ENCODE peak calls at places on chromosomes 2 and 18, in six cellular contexts. Y, D, R, U, Q and C are unnamed samples.

GRCh38 chr2:108855194-108855593 is 68.6 kb downstream of the CCDC138 start:
- DNase-seq in U (no peak), R (no peak), D (no peak), Q (no peak), Y (no peak), C (no peak)

GRCh38 chr2:185035906-185036305 is 437.6 kb downstream of the ZNF804A start:
- DNase-seq in U (no peak), R (no peak), Y (no peak), D (no peak), Q (no peak), C (no peak)

GRCh38 chr2:11104794-11105660 is 50.2 kb upstream of the SLC66A3 start:
- DNase-seq in Y (no peak), Q (no peak), D (no peak), R (no peak), U (no peak), C (no peak)

GRCh38 chr2:108570416-108570815 is 36.1 kb downstream of the LIMS1 start:
- DNase-seq in Q (no peak), U (no peak), R (peak; percentile 45), Y (no peak), D (no peak), C (no peak)

GRCh38 chr2:6945821-6946220 is 28.6 kb downstream of the RNF144A start:
- DNase-seq in U (no peak), R (no peak), Q (no peak), D (no peak), Y (no peak), C (no peak)

GRCh38 chr2:155310589-155310988 is 612.1 kb downstream of the KCNJ3 start:
- DNase-seq in Y (peak; percentile 18), D (no peak), U (no peak), R (no peak), Q (no peak), C (peak; percentile 59)

GRCh38 chr2:185221-185620 is 78.6 kb downstream of the SH3YL1 start:
- DNase-seq in Q (no peak), D (no peak), Y (no peak), U (no peak), R (no peak), C (no peak)

GRCh38 chr2:213187833-213188532 is 36.6 kb upstream of the IKZF2 start:
- DNase-seq in D (no peak), Q (peak; percentile 87), R (no peak), Y (peak; percentile 88), U (no peak), C (peak; percentile 19)

GRCh38 chr2:219668316-219668715 is 40.9 kb downstream of the SLC4A3 start:
- DNase-seq in U (no peak), Q (no peak), R (no peak), Y (no peak), D (no peak), C (no peak)

GRCh38 chr2:64862001-64862397 is 127.2 kb upstream of the SLC1A4 start:
- DNase-seq in U (no peak), Y (no peak), D (no peak), Q (no peak), R (no peak), C (no peak)

GRCh38 chr2:151106805-151107490 is 154.7 kb downstream of the RBM43 start:
- DNase-seq in R (no peak), Y (no peak), D (no peak), Q (no peak), U (no peak), C (no peak)

GRCh38 chr2:95526360-95527341 is 42.1 kb upstream of the TRIM43B start:
- DNase-seq in Q (no peak), Y (peak; percentile 25), D (peak; percentile 76), U (no peak), R (peak; percentile 84), C (no peak)

GRCh38 chr2:74959106-74959751 is 786 bp downstream of the POLE4 start:
- DNase-seq in U (no peak), R (no peak), Y (no peak), Q (no peak), D (no peak), C (no peak)

GRCh38 chr18:78972930-78973331 is 6.7 kb upstream of the SALL3 start:
- DNase-seq in U (no peak), Y (no peak), R (no peak), D (no peak), Q (no peak), C (no peak)

GRCh38 chr2:164479460-164479859 is 141.8 kb downstream of the GRB14 start:
- DNase-seq in Q (peak; percentile 30), Y (peak; percentile 32), U (no peak), R (no peak), D (no peak), C (peak; percentile 56)

GRCh38 chr2:101003278-101003775 is 1.2 kb downstream of the RPL31 start:
- DNase-seq in Q (no peak), Y (no peak), U (no peak), R (no peak), D (no peak), C (no peak)

GRCh38 chr2:201909348-201909747 is 103.0 kb downstream of the CDK15 start:
- DNase-seq in Q (no peak), D (no peak), Y (no peak), U (no peak), R (no peak), C (no peak)

GRCh38 chr2:56288863-56289580 is 105.2 kb downstream of the CCDC85A start:
- DNase-seq in D (no peak), R (no peak), Y (no peak), U (no peak), Q (no peak), C (no peak)

GRCh38 chr2:68110102-68110501 is 47.3 kb upstream of the C1D start:
- DNase-seq in U (no peak), Y (no peak), R (no peak), Q (no peak), D (no peak), C (no peak)

GRCh38 chr2:177335917-177336450 is 56.6 kb upstream of the AGPS start:
- DNase-seq in R (no peak), Q (no peak), U (no peak), D (no peak), Y (no peak), C (no peak)

GRCh38 chr18:76621782-76622495 is 126.9 kb upstream of the ZNF516 start:
- DNase-seq in U (no peak), D (no peak), R (no peak), Q (no peak), Y (no peak), C (no peak)

GRCh38 chr2:28534817-28535216 is 39.0 kb downstream of the PLB1 start:
- DNase-seq in D (no peak), R (no peak), Q (no peak), U (no peak), Y (no peak), C (no peak)

GRCh38 chr2:229714080-229714735 is at the start of gene DNER:
- DNase-seq in U (no peak), Y (no peak), Q (peak; percentile 70), R (peak; percentile 48), D (no peak), C (peak; percentile 42)

GRCh38 chr2:172282944-172283343 is 144.4 kb upstream of the ITGA6 start:
- DNase-seq in D (no peak), Y (no peak), Q (no peak), R (no peak), U (no peak), C (no peak)

DNA sequence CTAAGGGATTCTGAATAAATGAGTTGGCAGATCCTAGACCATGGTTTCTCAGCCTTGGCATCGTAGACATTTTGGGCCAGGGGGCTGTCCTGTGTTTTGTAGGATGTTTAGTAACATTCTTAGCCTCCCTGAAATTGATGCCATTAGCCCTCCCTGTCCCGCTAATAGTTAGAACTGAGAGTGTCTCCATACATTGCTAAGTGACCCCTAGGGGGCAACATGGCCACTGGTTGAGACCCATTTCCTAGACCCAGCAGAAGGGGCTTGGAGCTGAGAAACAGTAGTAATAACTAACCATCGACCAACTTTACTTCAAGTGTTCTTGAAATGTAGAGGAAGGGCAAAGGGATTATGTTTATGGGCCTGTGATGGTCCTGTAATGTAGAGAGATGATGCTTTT is 40.8 kb downstream of the KCMF1 start:
- DNase-seq in R (no peak), Q (peak; percentile 56), D (no peak), Y (no peak), U (no peak), C (peak; percentile 35)
- H3K4me1 ChIP-seq in R (no peaks in the 10 kb centered on the region), Q (peaks cover 3% of the 10 kb centered on the region), D (peaks cover 54% of the 10 kb centered on the region), Y (no peaks in the 10 kb centered on the region), U (peaks cover 7% of the 10 kb centered on the region), C (peaks cover 18% of the 10 kb centered on the region)

GRCh38 chr2:20110383-20110782 is 59.0 kb upstream of the LAPTM4A start:
- DNase-seq in R (no peak), D (no peak), Q (no peak), Y (no peak), U (no peak), C (no peak)

GRCh38 chr2:20108655-20109396 is 57.4 kb upstream of the LAPTM4A start:
- DNase-seq in Q (no peak), D (no peak), U (no peak), R (peak; percentile 53), Y (no peak), C (no peak)

GRCh38 chr2:20110876-20111275 is 59.4 kb upstream of the LAPTM4A start:
- DNase-seq in D (peak; percentile 25), Y (no peak), Q (no peak), R (no peak), U (no peak), C (no peak)

GRCh38 chr2:20113004-20113796 is 61.8 kb upstream of the LAPTM4A start:
- DNase-seq in U (no peak), R (no peak), D (no peak), Q (no peak), Y (no peak), C (no peak)

DNA sequence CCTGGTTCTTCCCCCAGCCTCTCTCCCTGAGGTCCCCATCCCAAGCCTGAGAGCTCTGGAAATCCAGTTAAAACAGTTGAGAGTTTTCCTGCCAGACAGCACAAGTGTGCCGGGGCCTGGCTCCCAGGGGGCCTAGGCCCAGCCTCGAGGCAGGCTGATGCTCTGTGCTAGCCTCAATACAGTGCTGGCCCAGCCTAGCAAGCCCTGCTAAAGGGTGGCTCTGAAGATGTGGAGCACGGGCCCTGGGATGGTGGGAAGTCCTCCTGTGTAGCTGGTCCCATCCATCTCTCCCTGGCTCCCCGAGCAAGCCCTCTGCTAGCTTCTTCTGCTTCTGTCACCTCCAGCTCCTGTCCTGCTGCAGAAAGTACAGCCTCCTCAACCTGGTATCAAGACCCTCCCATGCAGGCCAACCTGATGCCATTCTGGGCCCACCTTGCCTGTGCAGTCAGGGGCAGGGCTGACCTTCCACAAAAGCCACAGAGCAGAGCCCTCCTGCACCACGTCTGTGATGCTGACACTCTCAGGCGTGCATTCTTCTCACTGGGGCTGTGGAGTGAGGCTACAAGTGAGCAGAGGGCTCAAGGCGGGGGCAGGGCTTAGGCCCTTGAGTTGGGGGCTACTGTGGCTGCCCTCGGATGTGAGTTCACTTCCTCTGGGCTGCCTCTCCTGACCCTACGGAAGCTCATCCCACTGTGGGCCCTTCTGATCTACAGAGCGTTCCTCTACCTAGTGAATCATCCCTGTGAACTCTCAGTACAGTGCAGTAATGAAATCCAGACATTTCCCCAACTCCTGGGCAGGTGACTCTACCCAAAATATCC is 60.1 kb upstream of the LAPTM4A start:
- DNase-seq in Q (no peak), D (no peak), U (no peak), Y (no peak), R (no peak), C (no peak)
- H3K4me1 ChIP-seq in Q (no peaks in the 10 kb centered on the region), D (no peaks in the 10 kb centered on the region), U (peaks cover 35% of the 10 kb centered on the region), Y (no peaks in the 10 kb centered on the region), R (peaks cover 10% of the 10 kb centered on the region), C (no peaks in the 10 kb centered on the region)

GRCh38 chr2:215382480-215382879 is 53.4 kb downstream of the FN1 start:
- DNase-seq in R (no peak), U (no peak), D (no peak), Y (no peak), Q (no peak), C (no peak)
- H3K4me1 ChIP-seq in R (no peaks in the 10 kb centered on the region), U (no peaks in the 10 kb centered on the region), D (no peaks in the 10 kb centered on the region), Y (no peaks in the 10 kb centered on the region), Q (no peaks in the 10 kb centered on the region), C (peaks cover 15% of the 10 kb centered on the region)

GRCh38 chr2:138157372-138157771 is 193.1 kb downstream of the HNMT start:
- DNase-seq in U (no peak), Q (no peak), D (no peak), R (no peak), Y (no peak), C (no peak)

GRCh38 chr2:138155304-138155703 is 191.0 kb downstream of the HNMT start:
- DNase-seq in U (no peak), Y (no peak), Q (no peak), R (no peak), D (no peak), C (no peak)
- H3K4me1 ChIP-seq in U (no peaks in the 10 kb centered on the region), Y (no peaks in the 10 kb centered on the region), Q (no peaks in the 10 kb centered on the region), R (no peaks in the 10 kb centered on the region), D (no peaks in the 10 kb centered on the region), C (no peaks in the 10 kb centered on the region)